ENCODE peak calls at places on chromosomes 16 and 17, in five cellular contexts. One of them, this sample, is unnamed.

GRCh38 chr17:65586899-65587298 is 25.5 kb upstream of the AXIN2 start:
- DNase-seq in CD8-positive, alpha-beta T cell: no peak
- DNase-seq in AG09319: no peak
- DNase-seq in right lobe of liver: no peak
- DNase-seq in left ventricle myocardium inferior: no peak
- DNase-seq in this sample: no peak

GRCh38 chr17:81576621-81577277 is 24.6 kb upstream of the FAAP100 start:
- DNase-seq in AG09319: no peak
- DNase-seq in left ventricle myocardium inferior: no peak
- DNase-seq in right lobe of liver: no peak
- DNase-seq in CD8-positive, alpha-beta T cell: no peak
- DNase-seq in this sample: no peak

GRCh38 chr16:51638338-51639135 is 487.5 kb upstream of the SALL1 start:
- DNase-seq in CD8-positive, alpha-beta T cell: no peak
- DNase-seq in left ventricle myocardium inferior: no peak
- DNase-seq in AG09319: no peak
- DNase-seq in right lobe of liver: no peak
- DNase-seq in this sample: no peak

GRCh38 chr16:57283214-57283955 is 1.1 kb downstream of the PLLP start:
- DNase-seq in left ventricle myocardium inferior: no peak
- DNase-seq in AG09319: no peak
- DNase-seq in CD8-positive, alpha-beta T cell: no peak
- DNase-seq in right lobe of liver: no peak
- DNase-seq in this sample: no peak

GRCh38 chr16:10668322-10669045 is 26.2 kb downstream of the TEKT5 start:
- DNase-seq in CD8-positive, alpha-beta T cell: no peak
- DNase-seq in left ventricle myocardium inferior: no peak
- DNase-seq in AG09319: no peak
- DNase-seq in right lobe of liver: peak
- DNase-seq in this sample: no peak

GRCh38 chr16:83356266-83356665 is 451.5 kb upstream of the HSBP1 start:
- DNase-seq in right lobe of liver: no peak
- DNase-seq in CD8-positive, alpha-beta T cell: no peak
- DNase-seq in AG09319: peak
- DNase-seq in left ventricle myocardium inferior: no peak
- DNase-seq in this sample: no peak

GRCh38 chr17:81483862-81484194 is 28.8 kb downstream of the ACTG1 start:
- DNase-seq in right lobe of liver: no peak
- DNase-seq in AG09319: no peak
- DNase-seq in left ventricle myocardium inferior: no peak
- DNase-seq in CD8-positive, alpha-beta T cell: no peak
- DNase-seq in this sample: no peak

GRCh38 chr16:3021449-3022207 is 1.5 kb downstream of the TNFRSF12A start:
- DNase-seq in AG09319: no peak
- DNase-seq in right lobe of liver: peak
- DNase-seq in left ventricle myocardium inferior: peak
- DNase-seq in CD8-positive, alpha-beta T cell: peak
- DNase-seq in this sample: peak

GRCh38 chr17:80780381-80781187 is 211.1 kb upstream of the CHMP6 start:
- DNase-seq in CD8-positive, alpha-beta T cell: no peak
- DNase-seq in right lobe of liver: no peak
- DNase-seq in left ventricle myocardium inferior: no peak
- DNase-seq in AG09319: no peak
- DNase-seq in this sample: peak

GRCh38 chr16:82280867-82281266 is 110.8 kb upstream of the MPHOSPH6 start:
- DNase-seq in right lobe of liver: no peak
- DNase-seq in CD8-positive, alpha-beta T cell: no peak
- DNase-seq in left ventricle myocardium inferior: no peak
- DNase-seq in AG09319: no peak
- DNase-seq in this sample: no peak

GRCh38 chr17:12024332-12024731 is 3.7 kb downstream of the MAP2K4 start:
- DNase-seq in AG09319: no peak
- DNase-seq in right lobe of liver: no peak
- DNase-seq in CD8-positive, alpha-beta T cell: no peak
- DNase-seq in left ventricle myocardium inferior: no peak
- DNase-seq in this sample: no peak

GRCh38 chr16:17555176-17555575 is 84.4 kb upstream of the XYLT1 start:
- DNase-seq in right lobe of liver: no peak
- DNase-seq in left ventricle myocardium inferior: no peak
- DNase-seq in CD8-positive, alpha-beta T cell: no peak
- DNase-seq in AG09319: peak
- DNase-seq in this sample: no peak

GRCh38 chr17:39462644-39463375 is 1.5 kb downstream of the CDK12 start:
- DNase-seq in right lobe of liver: no peak
- DNase-seq in AG09319: no peak
- DNase-seq in CD8-positive, alpha-beta T cell: no peak
- DNase-seq in left ventricle myocardium inferior: no peak
- DNase-seq in this sample: peak

GRCh38 chr17:13518271-13519000 is 83.3 kb downstream of the HS3ST3A1 start:
- DNase-seq in AG09319: no peak
- DNase-seq in left ventricle myocardium inferior: no peak
- DNase-seq in CD8-positive, alpha-beta T cell: no peak
- DNase-seq in right lobe of liver: no peak
- DNase-seq in this sample: no peak

GRCh38 chr16:87316923-87317765 is at the start of gene C16orf95:
- DNase-seq in right lobe of liver: peak
- DNase-seq in AG09319: peak
- DNase-seq in left ventricle myocardium inferior: peak
- DNase-seq in CD8-positive, alpha-beta T cell: peak
- DNase-seq in this sample: peak
- TF ChIP-seq CTCF in right lobe of liver: peak
- TF ChIP-seq CTCF in AG09319: peak
- TF ChIP-seq CTCF in left ventricle myocardium inferior: peak
- TF ChIP-seq CTCF in CD8-positive, alpha-beta T cell: peak
- TF ChIP-seq CTCF in this sample: peak

GRCh38 chr16:25063865-25064264 is 47.7 kb upstream of the LCMT1 start:
- DNase-seq in AG09319: no peak
- DNase-seq in right lobe of liver: no peak
- DNase-seq in CD8-positive, alpha-beta T cell: no peak
- DNase-seq in left ventricle myocardium inferior: peak
- DNase-seq in this sample: no peak

GRCh38 chr16:25066747-25067631 is 44.6 kb upstream of the LCMT1 start:
- DNase-seq in left ventricle myocardium inferior: peak
- DNase-seq in AG09319: peak
- DNase-seq in right lobe of liver: peak
- DNase-seq in CD8-positive, alpha-beta T cell: peak
- DNase-seq in this sample: peak

GRCh38 chr16:25064967-25065366 is 46.6 kb upstream of the LCMT1 start:
- DNase-seq in left ventricle myocardium inferior: no peak
- DNase-seq in AG09319: no peak
- DNase-seq in right lobe of liver: no peak
- DNase-seq in CD8-positive, alpha-beta T cell: no peak
- DNase-seq in this sample: no peak

GRCh38 chr16:25066426-25066746 is 45.2 kb upstream of the LCMT1 start:
- DNase-seq in CD8-positive, alpha-beta T cell: no peak
- DNase-seq in AG09319: no peak
- DNase-seq in left ventricle myocardium inferior: no peak
- DNase-seq in right lobe of liver: no peak
- DNase-seq in this sample: no peak

DNA sequence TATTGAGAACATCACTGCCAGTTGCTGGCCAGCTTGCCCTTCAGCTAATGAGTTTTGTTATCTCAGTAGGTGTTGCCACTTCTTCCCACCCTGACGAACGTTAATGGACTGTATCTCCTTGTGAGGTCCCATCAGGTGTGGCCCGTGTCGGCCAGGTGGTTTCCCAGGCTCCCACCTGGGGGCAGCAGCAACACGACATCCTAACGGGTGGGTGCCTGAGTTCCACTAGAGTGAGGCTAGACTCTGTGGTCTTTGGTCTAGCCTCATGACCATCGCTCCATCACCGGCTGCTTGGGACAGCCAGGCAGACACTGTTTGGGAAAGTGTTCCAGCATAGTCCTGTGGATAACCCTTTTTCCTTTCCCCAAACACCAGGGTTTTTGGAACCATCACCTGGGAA is 45.6 kb upstream of the LCMT1 start:
- DNase-seq in left ventricle myocardium inferior: no peak
- DNase-seq in AG09319: no peak
- DNase-seq in CD8-positive, alpha-beta T cell: no peak
- DNase-seq in right lobe of liver: no peak
- DNase-seq in this sample: no peak
- TF ChIP-seq CTCF in left ventricle myocardium inferior: no peak
- TF ChIP-seq CTCF in AG09319: no peak
- TF ChIP-seq CTCF in CD8-positive, alpha-beta T cell: no peak
- TF ChIP-seq CTCF in right lobe of liver: no peak
- TF ChIP-seq CTCF in this sample: no peak

DNA sequence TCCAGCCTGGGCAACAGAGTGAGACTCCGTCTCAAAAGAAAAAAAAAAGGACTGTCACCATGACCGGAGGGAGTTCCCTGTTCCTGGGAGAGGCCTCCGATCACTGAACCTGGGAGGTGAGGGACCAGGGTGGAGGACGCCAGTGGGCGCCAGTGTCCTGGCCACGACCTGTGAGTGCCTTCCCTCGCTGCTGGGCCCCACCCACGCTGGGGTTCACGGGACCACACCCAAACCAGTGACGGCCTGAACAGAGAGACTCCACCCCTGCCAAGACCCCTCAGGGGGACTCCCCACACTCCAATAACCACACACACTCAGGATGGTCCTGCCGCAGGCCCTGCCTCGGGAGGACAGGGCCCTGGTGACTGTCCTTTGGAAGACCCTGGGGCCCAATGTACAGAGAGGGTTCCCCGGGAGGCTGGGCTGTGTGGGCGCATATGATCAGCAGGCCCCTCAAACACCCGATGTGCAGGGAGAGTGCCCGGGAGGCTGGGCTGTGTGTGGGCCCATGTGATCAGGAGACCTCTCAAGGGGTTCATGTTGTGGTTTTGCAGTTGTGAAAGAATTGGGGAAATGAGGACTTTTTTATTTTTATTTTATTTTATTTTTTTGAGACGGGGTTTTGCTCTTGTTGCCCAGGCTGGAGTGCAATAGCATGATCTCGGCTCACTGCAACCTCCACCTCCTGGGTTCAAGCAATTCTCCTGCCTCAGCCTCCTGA is 26.6 kb downstream of the TPSD1 start:
- DNase-seq in CD8-positive, alpha-beta T cell: no peak
- DNase-seq in AG09319: no peak
- DNase-seq in left ventricle myocardium inferior: no peak
- DNase-seq in right lobe of liver: no peak
- DNase-seq in this sample: no peak
- TF ChIP-seq CTCF in CD8-positive, alpha-beta T cell: no peak
- TF ChIP-seq CTCF in AG09319: no peak
- TF ChIP-seq CTCF in left ventricle myocardium inferior: no peak
- TF ChIP-seq CTCF in right lobe of liver: no peak
- TF ChIP-seq CTCF in this sample: no peak

DNA sequence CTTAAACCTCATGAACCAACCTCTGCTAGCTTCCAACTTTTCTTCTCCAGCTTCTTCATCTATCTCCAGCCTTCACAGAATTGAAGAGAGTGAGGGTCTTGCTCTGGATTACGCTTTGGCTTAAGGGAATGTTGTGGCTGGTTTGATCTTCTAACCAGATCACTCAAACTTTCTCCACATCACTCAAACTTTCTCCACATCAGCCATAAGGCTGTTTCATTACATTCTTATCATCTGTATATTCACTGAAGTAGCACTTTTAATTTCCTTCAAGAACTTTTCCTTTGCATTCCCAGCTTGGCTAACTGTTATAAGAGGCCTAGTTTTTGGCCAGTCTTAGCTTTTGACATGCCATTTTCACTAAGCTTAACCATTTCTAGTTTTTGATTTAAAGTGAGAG is 52.3 kb downstream of the CACNG1 start:
- DNase-seq in left ventricle myocardium inferior: no peak
- DNase-seq in CD8-positive, alpha-beta T cell: no peak
- DNase-seq in AG09319: no peak
- DNase-seq in right lobe of liver: no peak
- DNase-seq in this sample: no peak
- TF ChIP-seq CTCF in left ventricle myocardium inferior: no peak
- TF ChIP-seq CTCF in CD8-positive, alpha-beta T cell: no peak
- TF ChIP-seq CTCF in AG09319: no peak
- TF ChIP-seq CTCF in right lobe of liver: no peak
- TF ChIP-seq CTCF in this sample: no peak

GRCh38 chr16:88063201-88063773 is 112.1 kb downstream of the BANP start:
- DNase-seq in AG09319: peak
- DNase-seq in left ventricle myocardium inferior: peak
- DNase-seq in CD8-positive, alpha-beta T cell: no peak
- DNase-seq in right lobe of liver: peak
- DNase-seq in this sample: no peak
- TF ChIP-seq CTCF in AG09319: peak
- TF ChIP-seq CTCF in left ventricle myocardium inferior: peak
- TF ChIP-seq CTCF in CD8-positive, alpha-beta T cell: no peak
- TF ChIP-seq CTCF in right lobe of liver: no peak
- TF ChIP-seq CTCF in this sample: no peak

DNA sequence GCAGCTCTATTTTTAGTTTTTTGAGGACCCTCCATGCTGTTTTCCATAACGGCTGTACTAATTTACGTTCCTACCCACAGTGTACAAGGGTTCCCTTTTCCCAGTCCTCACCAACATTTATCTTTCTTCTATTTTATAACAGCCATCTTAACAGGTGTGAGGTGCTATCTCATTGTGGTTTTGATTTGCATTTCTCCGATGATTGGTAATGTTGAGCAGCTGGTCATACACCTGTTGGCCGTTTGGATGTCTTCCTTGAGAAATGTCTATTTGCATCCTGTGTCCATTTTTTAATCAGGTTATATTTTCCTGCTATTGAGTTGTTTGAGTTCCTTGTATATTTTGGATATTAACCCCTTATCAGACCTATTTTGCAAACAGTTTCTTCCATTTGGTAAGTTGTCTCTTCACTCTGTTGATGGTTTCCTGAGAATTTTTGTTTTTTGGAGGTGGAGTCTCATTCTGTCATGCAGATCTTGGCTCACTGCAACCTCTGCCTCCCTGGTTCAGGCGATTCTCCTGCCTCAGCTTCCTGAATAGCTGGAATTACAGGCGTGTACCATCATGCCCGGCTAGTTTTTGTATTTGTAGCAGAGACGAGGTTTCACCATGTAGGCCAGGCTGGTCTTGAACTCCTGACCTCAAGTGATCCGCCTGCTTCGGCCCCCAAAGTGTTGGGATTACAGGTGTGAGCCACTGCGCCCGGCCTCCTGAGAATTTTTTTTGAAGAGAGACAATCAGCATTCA is 279.6 kb downstream of the SNX29 start:
- DNase-seq in left ventricle myocardium inferior: no peak
- DNase-seq in CD8-positive, alpha-beta T cell: no peak
- DNase-seq in right lobe of liver: no peak
- DNase-seq in AG09319: no peak
- DNase-seq in this sample: no peak
- TF ChIP-seq CTCF in left ventricle myocardium inferior: no peak
- TF ChIP-seq CTCF in CD8-positive, alpha-beta T cell: no peak
- TF ChIP-seq CTCF in right lobe of liver: no peak
- TF ChIP-seq CTCF in AG09319: no peak
- TF ChIP-seq CTCF in this sample: no peak

DNA sequence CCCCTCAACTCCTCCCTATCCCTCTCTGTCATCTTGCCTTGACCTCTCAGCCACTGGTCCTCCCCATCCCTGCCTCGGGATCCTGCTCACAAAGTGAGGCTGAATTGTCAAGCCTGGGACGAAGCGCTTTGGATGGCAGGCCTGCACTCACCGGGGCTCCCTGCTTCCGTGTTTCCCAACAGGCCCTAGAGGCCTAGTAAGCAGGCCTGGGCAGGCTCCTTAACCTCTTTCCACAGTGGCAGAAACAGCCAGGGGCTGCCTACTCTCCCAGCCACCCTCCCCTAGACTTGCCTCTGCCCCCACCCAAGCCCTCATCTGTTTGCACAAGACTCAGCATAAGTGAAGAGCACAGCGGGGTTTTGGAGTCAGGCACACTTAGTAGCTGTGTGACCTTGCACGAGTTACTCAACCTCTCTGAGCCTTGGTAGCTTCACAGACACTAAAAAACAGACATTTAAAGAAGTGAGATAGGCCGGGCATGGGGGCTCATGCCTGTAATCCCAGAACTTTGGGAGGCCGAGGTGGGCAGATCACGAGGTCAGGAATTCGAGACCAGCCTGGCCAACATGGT is 5.0 kb upstream of the FADS6 start:
- DNase-seq in AG09319: no peak
- DNase-seq in left ventricle myocardium inferior: no peak
- DNase-seq in CD8-positive, alpha-beta T cell: no peak
- DNase-seq in right lobe of liver: no peak
- DNase-seq in this sample: no peak
- TF ChIP-seq CTCF in AG09319: no peak
- TF ChIP-seq CTCF in left ventricle myocardium inferior: no peak
- TF ChIP-seq CTCF in CD8-positive, alpha-beta T cell: no peak
- TF ChIP-seq CTCF in right lobe of liver: no peak
- TF ChIP-seq CTCF in this sample: no peak

This sample was measured in CD14-positive monocyte.